ENCODE peak calls at places on chromosomes 5 and 9, in seven cellular contexts. O is heart left ventricle; C is fibroblast of lung; I is pancreas; Q is CD8-positive, alpha-beta T cell; J is ascending aorta; L is CD8-positive, alpha-beta memory T cell. P is an unnamed sample.

GRCh38 chr5:136084698-136085097 is 47.9 kb upstream of the SMAD5 start:
- DNase-seq in O (peak; percentile 74), C (no peak), I (peak; percentile 87), Q (no peak), J (peak; percentile 79), L (no peak), P (no peak)

GRCh38 chr5:134600600-134600999 is 32.0 kb downstream of the SAR1B start:
- DNase-seq in O (no peak), C (peak; percentile 89), I (no peak), Q (no peak), J (no peak), L (no peak), P (peak; percentile 55)

GRCh38 chr5:84088996-84089395 is 295.7 kb downstream of the EDIL3 start:
- DNase-seq in O (no peak), C (peak; percentile 34), I (no peak), Q (no peak), J (no peak), L (no peak), P (peak; percentile 28)

GRCh38 chr5:132301341-132302274 is 7.4 kb downstream of the SLC22A4 start:
- DNase-seq in O (peak; percentile 44), C (no peak), I (no peak), Q (no peak), J (peak; percentile 55), L (no peak), P (no peak)

GRCh38 chr5:80686757-80687156 is 32.0 kb upstream of the DHFR start:
- DNase-seq in O (no peak), C (peak; percentile 13), I (no peak), Q (no peak), J (no peak), L (no peak), P (peak; percentile 45)

GRCh38 chr5:139194486-139194885 is 3.7 kb downstream of the SIL1 start:
- DNase-seq in O (no peak), C (no peak), I (no peak), Q (no peak), J (no peak), L (no peak), P (no peak)

GRCh38 chr9:115209601-115210306 is 91.8 kb upstream of the TNC start:
- DNase-seq in O (no peak), C (peak; percentile 83), I (no peak), Q (no peak), J (no peak), L (no peak), P (peak; percentile 36)

GRCh38 chr5:151139015-151139414 is 18.6 kb downstream of the ANXA6 start:
- DNase-seq in O (no peak), C (no peak), I (no peak), Q (peak; percentile 78), J (no peak), L (peak; percentile 51), P (no peak)

GRCh38 chr5:134247411-134247810 is 21.5 kb upstream of the PPP2CA start:
- DNase-seq in O (no peak), C (peak; percentile 96), I (no peak), Q (no peak), J (no peak), L (no peak), P (peak; percentile 90)

GRCh38 chr9:18142964-18143363 is 331.0 kb upstream of the ADAMTSL1 start:
- DNase-seq in O (no peak), C (no peak), I (no peak), Q (no peak), J (no peak), L (no peak), P (no peak)

GRCh38 chr5:119328753-119329602 is 26.8 kb upstream of the TNFAIP8 start:
- DNase-seq in O (no peak), C (peak; percentile 81), I (no peak), Q (peak; percentile 88), J (no peak), L (peak; percentile 60), P (peak; percentile 69)

GRCh38 chr5:50655810-50656205 is 10.6 kb upstream of the PARP8 start:
- DNase-seq in O (no peak), C (no peak), I (no peak), Q (no peak), J (no peak), L (no peak), P (no peak)

GRCh38 chr9:116891438-116891837 is 204.3 kb downstream of the TRIM32 start:
- DNase-seq in O (no peak), C (no peak), I (no peak), Q (no peak), J (no peak), L (no peak), P (no peak)

GRCh38 chr5:75054110-75054930 is 2.0 kb upstream of the GCNT4 start:
- DNase-seq in O (peak; percentile 35), C (peak; percentile 71), I (peak; percentile 78), Q (no peak), J (peak; percentile 72), L (no peak), P (peak; percentile 57)

GRCh38 chr5:74631088-74631960 is 9.2 kb downstream of the ENC1 start:
- DNase-seq in O (no peak), C (peak; percentile 93), I (no peak), Q (peak; percentile 33), J (no peak), L (peak; percentile 16), P (peak; percentile 88)

GRCh38 chr5:148094336-148094735 is 30.6 kb downstream of the SPINK5 start:
- DNase-seq in O (no peak), C (no peak), I (no peak), Q (no peak), J (no peak), L (no peak), P (no peak)

GRCh38 chr5:77993799-77994318 is 217.7 kb upstream of the TBCA start:
- DNase-seq in O (no peak), C (no peak), I (no peak), Q (no peak), J (no peak), L (no peak), P (no peak)

DNA sequence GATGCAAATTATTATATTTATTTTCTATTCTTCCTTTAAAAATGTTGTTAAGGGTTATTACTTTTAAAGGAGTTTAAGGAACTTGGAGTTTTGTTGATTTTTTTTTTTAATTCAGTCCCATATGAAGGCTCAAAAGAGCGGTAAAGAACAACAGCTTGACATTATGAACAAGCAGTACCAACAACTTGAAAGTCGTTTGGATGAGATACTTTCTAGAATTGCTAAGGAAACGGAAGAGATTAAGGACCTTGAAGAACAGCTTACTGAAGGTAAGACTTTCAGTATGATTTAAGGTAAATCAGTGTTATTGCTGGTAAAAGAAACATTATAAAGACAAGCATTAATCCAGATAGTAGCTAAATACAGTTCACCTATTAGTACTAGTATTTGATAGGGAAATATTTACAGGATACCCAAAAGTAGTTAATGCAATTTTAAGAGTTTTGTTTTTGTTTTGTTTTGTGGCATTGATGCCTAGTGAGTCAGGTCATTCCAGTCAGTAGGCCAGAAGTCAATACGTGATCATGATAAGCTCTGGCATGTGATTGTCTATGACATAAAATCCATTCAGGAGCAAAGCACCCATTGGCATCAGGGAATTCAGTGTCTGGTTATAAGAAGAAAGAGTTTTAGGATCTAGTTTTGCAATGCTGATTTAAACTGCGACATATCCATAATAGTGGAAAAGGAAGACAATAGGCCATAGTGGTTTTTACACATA is 49.2 kb downstream of the CNTRL start:
- DNase-seq in O (no peak), C (no peak), I (no peak), Q (no peak), J (no peak), L (no peak), P (no peak)
- H3K4me3 ChIP-seq in O (no peak overlapping the region), C (no peak overlapping the region), I (no peak overlapping the region), Q (peak overlapping the region; percentile 21), J (no peak overlapping the region), L (no peak overlapping the region), P (no peak overlapping the region)

GRCh38 chr5:168642019-168642418 is 62.9 kb upstream of the PANK3 start:
- DNase-seq in O (no peak), C (no peak), I (no peak), Q (no peak), J (no peak), L (no peak), P (no peak)

GRCh38 chr5:168637793-168638192 is 58.6 kb upstream of the PANK3 start:
- DNase-seq in O (no peak), C (no peak), I (no peak), Q (no peak), J (no peak), L (no peak), P (no peak)

DNA sequence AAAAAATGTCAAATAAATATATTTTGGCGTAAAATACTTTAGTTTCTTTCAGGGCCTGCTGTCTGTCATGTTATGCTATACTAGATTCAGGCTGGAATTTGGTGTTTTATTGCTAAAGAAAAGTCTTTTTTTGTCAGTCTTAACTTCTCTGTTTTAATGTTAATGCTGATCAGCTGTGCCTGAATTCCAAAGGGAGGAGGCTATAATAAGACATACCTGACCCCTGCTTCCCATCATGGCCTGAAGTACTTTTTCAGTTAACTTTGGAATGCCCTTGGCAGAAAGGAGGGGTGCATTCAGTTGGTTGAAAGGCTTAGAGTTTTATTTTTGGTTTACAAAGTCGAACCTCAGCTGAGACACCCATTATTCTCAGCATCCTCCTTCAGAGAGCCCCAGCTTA is 58.1 kb upstream of the PANK3 start:
- DNase-seq in O (no peak), C (no peak), I (no peak), Q (no peak), J (no peak), L (no peak), P (no peak)
- H3K4me3 ChIP-seq in O (no peak overlapping the region), C (no peak overlapping the region), I (no peak overlapping the region), Q (no peak overlapping the region), J (no peak overlapping the region), L (no peak overlapping the region), P (no peak overlapping the region)

GRCh38 chr9:121271368-121272351 is 3.7 kb downstream of the GSN start:
- DNase-seq in O (peak; percentile 70), C (peak; percentile 92), I (no peak), Q (no peak), J (no peak), L (no peak), P (peak; percentile 84)

GRCh38 chr9:121268598-121269029 is 652 bp downstream of the GSN start:
- DNase-seq in O (no peak), C (peak; percentile 17), I (no peak), Q (no peak), J (no peak), L (no peak), P (no peak)

GRCh38 chr9:121267689-121268597 is at the start of gene GSN:
- DNase-seq in O (peak; percentile 88), C (peak; percentile 63), I (peak; percentile 91), Q (no peak), J (peak; percentile 91), L (peak; percentile 19), P (peak; percentile 59)

GRCh38 chr9:121269030-121269887 is 1.3 kb downstream of the GSN start:
- DNase-seq in O (no peak), C (peak; percentile 29), I (no peak), Q (no peak), J (peak; percentile 86), L (no peak), P (no peak)

DNA sequence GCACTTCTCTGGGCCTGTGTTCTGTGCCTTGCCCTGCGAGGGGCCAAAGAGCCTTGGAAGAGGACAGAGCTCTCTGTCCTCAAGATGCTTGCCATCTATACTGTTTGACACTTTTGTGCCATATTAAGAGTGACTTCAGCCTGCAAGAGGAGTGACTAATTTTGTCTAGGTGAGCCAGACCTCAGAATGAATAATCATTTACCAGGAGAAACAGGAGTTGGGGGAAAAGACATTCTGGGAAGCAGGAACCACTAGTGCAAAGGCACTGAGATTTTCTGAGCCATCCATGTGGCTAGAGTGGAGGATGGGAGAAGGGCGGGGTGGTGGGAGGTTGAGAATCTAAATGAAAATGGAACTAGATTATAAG is 1.9 kb downstream of the GSN start:
- DNase-seq in O (no peak), C (peak; percentile 43), I (no peak), Q (no peak), J (no peak), L (no peak), P (no peak)
- H3K4me3 ChIP-seq in O (peak overlapping the region; percentile 88), C (peak overlapping the region; percentile 98), I (peak overlapping the region; percentile 94), Q (no peak overlapping the region), J (peak overlapping the region; percentile 90), L (no peak overlapping the region), P (peak overlapping the region; percentile 85)

GRCh38 chr5:44299394-44299793 is 89.8 kb downstream of the FGF10 start:
- DNase-seq in O (no peak), C (no peak), I (no peak), Q (no peak), J (no peak), L (no peak), P (no peak)
- H3K4me3 ChIP-seq in O (no peak overlapping the region), C (no peak overlapping the region), I (no peak overlapping the region), Q (no peak overlapping the region), J (no peak overlapping the region), L (no peak overlapping the region), P (no peak overlapping the region)